ENCODE peak calls at places on chromosomes 3 and 15, in six cellular contexts. L, V, H, W, F and I are unnamed samples.

GRCh38 chr3:27960133-27960532 is 238.0 kb upstream of the EOMES start:
- DNase-seq in W (no peak), F (no peak), V (peak), H (peak), L (peak), I (no peak)

GRCh38 chr3:24060055-24060454 is 115.0 kb downstream of the NR1D2 start:
- DNase-seq in L (peak), W (no peak), H (peak), V (peak), F (peak), I (peak)

GRCh38 chr3:60080648-60081047 is 1030.8 kb upstream of the CFAP20DC start:
- DNase-seq in H (no peak), W (no peak), F (no peak), V (no peak), L (no peak), I (no peak)

GRCh38 chr3:99638244-99638948 is at the start of gene COL8A1:
- DNase-seq in F (peak), W (peak), L (peak), V (no peak), H (peak), I (peak)

GRCh38 chr3:120516142-120516541 is 65.3 kb upstream of the FSTL1 start:
- DNase-seq in F (no peak), L (no peak), V (no peak), H (no peak), W (no peak), I (no peak)

GRCh38 chr3:178646205-178646604 is 110.0 kb downstream of the KCNMB2 start:
- DNase-seq in H (no peak), F (no peak), W (no peak), L (no peak), V (no peak), I (no peak)

GRCh38 chr3:191100516-191100915 is 98.5 kb upstream of the OSTN start:
- DNase-seq in H (no peak), F (no peak), L (no peak), V (no peak), W (no peak), I (no peak)

GRCh38 chr3:187702507-187703033 is at the start of gene RTP2:
- DNase-seq in W (no peak), V (no peak), F (no peak), H (no peak), L (no peak), I (no peak)

GRCh38 chr3:164332856-164333802 is 745.2 kb downstream of the SI start:
- DNase-seq in L (no peak), F (peak), V (peak), H (peak), W (peak), I (peak)

GRCh38 chr3:127734754-127735473 is 62.2 kb downstream of the ABTB1 start:
- DNase-seq in L (peak), V (peak), W (peak), H (peak), F (no peak), I (peak)

GRCh38 chr3:112351823-112352222 is 18.9 kb downstream of the CD200 start:
- DNase-seq in W (no peak), V (no peak), H (peak), F (no peak), L (no peak), I (no peak)

GRCh38 chr15:56919708-56920637 is 1.5 kb downstream of the TCF12 start:
- DNase-seq in V (no peak), W (peak), L (peak), F (peak), H (peak), I (peak)

GRCh38 chr15:47839233-47839867 is 122.0 kb downstream of the SEMA6D start:
- DNase-seq in W (no peak), F (no peak), H (no peak), V (no peak), L (no peak), I (no peak)

GRCh38 chr3:153192327-153192726 is 30.3 kb downstream of the RAP2B start:
- DNase-seq in H (no peak), L (no peak), V (no peak), F (no peak), W (no peak), I (no peak)

GRCh38 chr3:194487289-194488006 is 646 bp upstream of the ATP13A3 start:
- DNase-seq in L (peak), H (no peak), F (peak), V (peak), W (peak), I (no peak)

GRCh38 chr3:13039286-13039896 is 33.8 kb downstream of the IQSEC1 start:
- DNase-seq in F (no peak), H (no peak), V (no peak), W (no peak), L (no peak), I (no peak)

GRCh38 chr15:63801910-63802309 is 31.8 kb downstream of the HERC1 start:
- DNase-seq in V (no peak), W (no peak), F (no peak), L (no peak), H (no peak), I (no peak)

GRCh38 chr3:193250492-193250891 is 9.5 kb downstream of the PLAAT1 start:
- DNase-seq in L (no peak), F (no peak), V (no peak), H (no peak), W (no peak), I (no peak)

GRCh38 chr3:15953841-15954240 is 156.1 kb upstream of the ANKRD28 start:
- DNase-seq in V (no peak), H (no peak), L (no peak), W (no peak), F (no peak), I (no peak)

DNA sequence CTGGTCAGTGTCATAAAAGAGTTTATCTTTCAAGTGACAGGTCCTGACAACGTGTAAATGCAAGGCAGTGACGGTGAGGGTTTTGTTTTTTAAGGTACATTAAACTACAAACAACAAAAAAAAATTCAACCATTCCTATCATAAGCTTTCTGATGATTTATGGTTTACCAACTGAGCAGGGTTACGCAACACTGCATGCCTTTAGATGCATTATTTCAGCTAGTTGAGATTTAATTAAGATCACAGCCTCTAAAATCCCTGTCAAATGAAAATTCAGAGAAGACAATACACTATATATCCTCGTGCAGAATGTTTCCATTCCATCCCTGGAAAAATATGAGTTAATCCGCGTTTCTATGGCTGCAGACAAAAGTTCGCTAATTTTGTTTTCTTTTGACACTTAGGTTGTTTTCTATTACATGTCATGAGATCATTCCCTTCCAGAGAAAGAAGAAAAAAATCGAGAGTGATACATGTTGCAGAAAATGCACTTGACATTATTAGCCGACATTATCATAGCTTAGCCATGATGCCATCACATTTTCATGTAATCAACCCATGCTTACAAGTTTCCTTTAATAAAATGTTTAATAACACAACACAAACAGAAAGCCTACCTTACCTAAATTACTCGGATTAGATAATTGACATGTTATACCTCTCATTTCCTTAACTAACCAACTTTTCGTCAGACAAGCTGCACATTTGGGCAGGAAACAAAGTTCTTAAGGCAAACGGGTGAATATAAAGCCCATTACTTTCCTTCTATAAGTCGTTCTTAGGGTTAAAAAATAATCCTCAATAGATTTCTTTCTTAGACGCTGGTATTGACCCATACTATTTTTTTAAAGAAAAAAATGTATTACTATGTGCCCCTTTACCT is 521.2 kb downstream of the FOXP1 start:
- DNase-seq in W (no peak), L (peak), V (no peak), H (peak), F (no peak), I (no peak)
- H3K4me3 ChIP-seq in W (peak), L (peak), V (peak), H (peak), F (no peak), I (peak)

DNA sequence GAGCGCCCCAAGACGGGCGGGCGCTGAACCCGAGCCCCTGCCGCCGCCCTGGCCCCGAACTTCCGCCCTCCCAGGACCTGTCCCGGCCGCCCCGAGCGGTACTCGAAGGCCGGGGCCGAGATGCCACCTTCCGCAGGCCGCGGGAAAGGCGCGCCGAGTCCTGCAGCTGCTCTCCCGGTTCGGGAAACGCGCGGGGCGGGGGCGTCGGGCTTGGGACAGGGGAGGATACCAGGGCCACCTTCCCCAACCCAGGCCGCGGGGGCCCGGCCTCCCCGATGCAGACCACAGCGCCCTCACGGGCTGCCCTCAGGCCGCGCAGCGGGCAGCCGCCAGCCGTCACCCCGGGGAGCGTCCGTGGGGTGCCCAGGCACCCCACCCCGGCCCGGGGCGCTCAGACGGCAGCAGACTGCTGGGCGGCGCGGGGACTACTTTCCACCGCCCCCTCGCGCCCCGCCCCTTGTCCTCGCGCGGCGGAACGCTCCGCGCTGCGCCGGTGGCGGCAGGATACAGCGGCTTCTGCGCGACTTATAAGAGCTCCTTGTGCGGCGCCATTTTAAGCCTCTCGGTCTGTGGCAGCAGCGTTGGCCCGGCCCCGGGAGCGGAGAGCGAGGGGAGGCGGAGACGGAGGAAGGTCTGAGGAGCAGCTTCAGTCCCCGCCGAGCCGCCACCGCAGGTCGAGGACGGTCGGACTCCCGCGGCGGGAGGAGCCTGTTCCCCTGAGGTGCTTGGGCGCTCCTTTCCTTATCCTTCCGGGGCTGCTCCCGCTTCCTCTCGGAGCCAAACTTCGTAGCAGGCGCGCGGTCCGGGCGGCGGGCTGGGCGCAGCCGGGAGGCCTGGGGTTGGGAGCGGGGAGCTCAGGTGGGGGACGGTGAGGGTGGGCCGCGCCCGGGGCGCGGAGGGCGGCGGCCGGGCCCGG is at the start of gene CTNNB1:
- DNase-seq in F (peak), L (peak), H (peak), V (peak), W (peak), I (peak)
- TF ChIP-seq CTCF in F (no peak), L (no peak), H (no peak), V (peak), W (peak), I (no peak)

GRCh38 chr3:105166893-105167292 is 199.8 kb upstream of the ALCAM start:
- DNase-seq in W (no peak), H (peak), L (peak), V (no peak), F (no peak), I (peak)
- H3K4me3 ChIP-seq in W (no peak), H (no peak), L (no peak), V (no peak), F (no peak), I (no peak)

DNA sequence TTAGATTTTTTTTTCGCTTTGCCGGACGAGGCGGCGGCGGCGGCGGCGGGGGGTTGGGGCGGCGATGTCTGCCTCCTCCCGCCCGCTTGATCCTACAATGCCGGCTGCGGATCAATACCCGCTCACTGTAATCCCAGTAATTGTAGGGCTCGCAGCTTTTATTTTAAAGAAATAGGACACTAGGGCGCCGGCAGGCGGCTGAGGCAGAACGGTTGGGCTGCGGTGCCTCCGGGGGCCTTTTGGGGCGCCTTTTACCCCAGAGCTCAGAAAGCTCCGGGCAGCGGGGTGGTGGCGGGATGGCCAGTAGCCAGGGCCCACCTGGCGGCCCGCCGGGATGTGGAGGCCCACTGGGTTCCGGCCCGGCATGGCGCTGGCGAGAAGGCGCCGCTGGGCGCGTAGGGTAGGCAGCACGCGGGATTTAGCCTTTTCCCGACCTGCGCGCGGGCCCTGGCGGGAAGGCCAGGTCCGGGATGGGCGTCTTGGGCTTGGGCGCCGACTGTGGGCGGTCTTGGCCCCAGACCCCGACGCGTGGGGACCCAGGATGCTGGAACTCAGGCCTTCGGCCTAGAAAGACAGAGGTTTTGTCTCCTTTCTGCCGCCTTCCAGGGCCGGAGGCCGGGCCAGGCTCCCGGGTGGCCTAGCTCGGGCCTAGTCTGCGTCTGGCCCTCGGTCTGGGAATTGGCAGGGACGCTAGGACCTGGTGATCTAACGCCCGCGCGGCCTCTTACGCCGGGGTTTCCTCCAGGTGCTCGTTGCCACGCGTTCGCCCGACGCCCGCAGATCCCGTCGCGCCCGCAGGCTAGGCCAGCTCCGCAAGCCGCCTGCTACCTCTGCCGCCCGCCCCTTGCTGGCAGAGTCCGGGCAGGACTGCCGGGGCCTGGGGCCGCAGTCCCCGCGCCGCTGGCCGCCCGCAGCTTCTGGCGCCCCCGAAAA is 15.5 kb upstream of the ONECUT1 start:
- DNase-seq in L (no peak), W (no peak), H (no peak), V (no peak), F (peak), I (no peak)
- TF ChIP-seq CTCF in L (no peak), W (no peak), H (peak), V (no peak), F (peak), I (peak)

DNA sequence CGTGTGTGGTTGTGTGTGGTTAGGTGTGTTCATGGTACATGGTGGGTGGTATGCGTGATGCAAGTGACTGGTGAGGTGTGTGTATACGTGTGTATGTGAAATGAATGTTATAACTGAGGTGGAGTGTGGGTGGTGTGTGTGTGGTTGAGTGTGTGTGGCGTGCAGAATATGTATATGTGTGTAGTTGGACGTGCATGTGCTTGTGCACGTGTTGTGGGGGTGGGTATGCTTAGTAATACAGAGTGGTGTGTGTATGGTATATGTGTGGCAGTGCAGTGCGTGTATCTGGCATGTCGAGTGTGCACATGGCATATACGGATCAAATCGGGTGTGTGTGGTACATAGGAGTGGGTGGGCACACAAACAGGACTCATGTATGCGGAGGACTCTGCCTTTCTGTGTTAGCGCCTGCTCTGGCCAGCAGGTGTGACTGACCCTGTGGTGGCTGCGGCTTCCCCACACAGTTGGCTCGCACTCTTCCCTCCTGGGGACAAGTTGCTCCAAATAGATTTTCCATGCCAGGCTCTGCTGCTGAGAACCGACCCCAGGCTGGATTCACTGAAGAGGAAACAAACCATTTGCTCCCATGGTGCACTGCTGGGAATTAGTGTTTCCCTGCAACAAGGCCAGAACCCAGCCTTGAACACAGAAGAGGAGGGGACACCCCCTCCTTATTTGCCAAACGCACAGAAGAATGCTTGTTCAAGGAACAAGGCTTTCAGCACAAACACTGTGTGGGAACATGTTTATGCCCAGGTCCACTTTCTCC is 1.2 kb upstream of the C3orf70 start:
- DNase-seq in H (no peak), W (peak), F (peak), V (no peak), L (no peak), I (peak)
- H3K4me3 ChIP-seq in H (no peak), W (peak), F (peak), V (peak), L (no peak), I (no peak)

DNA sequence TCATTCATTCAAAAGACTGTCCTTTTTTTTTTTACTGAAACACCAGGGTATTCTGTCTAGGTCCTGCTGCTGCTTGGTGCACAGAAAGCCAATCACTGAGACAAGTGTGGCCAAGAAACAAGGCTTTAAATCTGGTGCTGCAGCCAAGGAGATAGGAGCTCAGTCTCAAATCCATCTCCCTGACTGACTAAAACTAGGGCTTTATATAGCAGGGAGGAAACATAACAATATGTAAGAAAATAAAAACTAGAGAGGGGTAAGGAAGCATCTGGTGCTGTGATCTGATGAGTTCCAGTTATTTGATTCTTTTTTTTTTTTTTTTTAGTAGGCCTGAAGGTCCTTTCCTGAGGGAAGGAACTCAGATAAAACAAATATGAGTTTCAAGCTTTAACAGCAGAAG is 139.8 kb downstream of the ATG7 start:
- DNase-seq in W (no peak), F (no peak), H (no peak), L (no peak), V (no peak), I (no peak)
- TF ChIP-seq CTCF in W (no peak), F (no peak), H (no peak), L (no peak), V (no peak), I (no peak)

GRCh38 chr3:123980539-123980938 is 11.4 kb downstream of the ROPN1 start:
- DNase-seq in L (no peak), W (no peak), V (no peak), H (no peak), F (no peak), I (no peak)
- H3K4me3 ChIP-seq in L (no peak), W (no peak), V (no peak), H (no peak), F (peak), I (peak)

GRCh38 chr3:58647661-58648141 is 18.9 kb downstream of the FAM3D start:
- DNase-seq in W (no peak), F (no peak), V (no peak), H (no peak), L (peak), I (no peak)

GRCh38 chr3:58651268-58651667 is 15.3 kb downstream of the FAM3D start:
- DNase-seq in H (no peak), V (no peak), L (peak), W (no peak), F (no peak), I (no peak)

GRCh38 chr3:58642846-58643245 is 23.7 kb downstream of the FAM3D start:
- DNase-seq in H (no peak), F (no peak), L (no peak), V (no peak), W (no peak), I (no peak)

GRCh38 chr3:58645726-58646125 is 20.8 kb downstream of the FAM3D start:
- DNase-seq in V (no peak), H (no peak), F (no peak), W (no peak), L (no peak), I (no peak)

DNA sequence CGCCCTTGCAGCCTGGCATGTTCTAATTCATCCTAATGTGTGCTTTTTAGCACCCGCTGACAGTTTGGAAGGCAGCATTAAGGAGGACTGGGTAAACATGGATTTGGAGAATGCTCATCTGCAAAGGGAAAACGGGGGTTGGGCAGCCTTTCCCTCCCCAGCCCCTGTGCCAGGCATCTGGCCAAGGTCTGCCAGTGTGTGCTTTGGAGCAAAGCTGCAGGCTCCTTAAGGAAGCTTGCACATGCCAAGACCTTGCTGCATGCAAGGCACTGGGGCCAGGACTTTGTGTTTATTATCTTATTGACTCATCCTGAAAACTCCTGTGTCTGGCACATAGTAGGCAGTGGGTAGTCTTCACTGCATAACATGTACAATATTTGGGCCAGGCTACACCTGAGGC is 20.1 kb downstream of the FAM3D start:
- DNase-seq in F (no peak), W (no peak), V (no peak), L (no peak), H (no peak), I (no peak)
- TF ChIP-seq CTCF in F (no peak), W (no peak), V (no peak), L (no peak), H (no peak), I (no peak)